ENCODE peak calls at places on chromosomes 11 and 22, in six cellular contexts. One of them, this sample, is unnamed.

GRCh38 chr11:44627911-44628729 is 62.7 kb downstream of the CD82 start:
- DNase-seq in HCT116: no peak
- DNase-seq in uterus: peak
- DNase-seq in A549: no peak
- DNase-seq in lower leg skin: peak
- DNase-seq in ovary: peak
- DNase-seq in this sample: peak

GRCh38 chr11:118226781-118227180 is 2.0 kb upstream of the JAML start:
- DNase-seq in HCT116: no peak
- DNase-seq in uterus: no peak
- DNase-seq in A549: no peak
- DNase-seq in lower leg skin: no peak
- DNase-seq in ovary: no peak
- DNase-seq in this sample: no peak

GRCh38 chr11:18540207-18541009 is 13.7 kb upstream of the TSG101 start:
- DNase-seq in HCT116: no peak
- DNase-seq in uterus: no peak
- DNase-seq in A549: peak
- DNase-seq in lower leg skin: no peak
- DNase-seq in ovary: no peak
- DNase-seq in this sample: no peak

GRCh38 chr22:43274595-43275240 is 68.5 kb downstream of the SCUBE1 start:
- DNase-seq in HCT116: no peak
- DNase-seq in uterus: no peak
- DNase-seq in A549: no peak
- DNase-seq in lower leg skin: no peak
- DNase-seq in ovary: no peak
- DNase-seq in this sample: no peak

GRCh38 chr11:76629133-76629852 is 41.3 kb downstream of the LRRC32 start:
- DNase-seq in HCT116: no peak
- DNase-seq in uterus: peak
- DNase-seq in A549: no peak
- DNase-seq in lower leg skin: peak
- DNase-seq in ovary: no peak
- DNase-seq in this sample: peak

GRCh38 chr11:72239849-72240460 is 4.0 kb downstream of the PHOX2A start:
- DNase-seq in HCT116: no peak
- DNase-seq in uterus: peak
- DNase-seq in A549: no peak
- DNase-seq in lower leg skin: peak
- DNase-seq in ovary: peak
- DNase-seq in this sample: no peak

GRCh38 chr22:42344391-42344861 is 74.0 kb upstream of the TCF20 start:
- DNase-seq in HCT116: no peak
- DNase-seq in uterus: peak
- DNase-seq in A549: no peak
- DNase-seq in lower leg skin: no peak
- DNase-seq in ovary: peak
- DNase-seq in this sample: no peak

GRCh38 chr22:48021946-48022345 is 1259.5 kb downstream of the TBC1D22A start:
- DNase-seq in HCT116: no peak
- DNase-seq in uterus: no peak
- DNase-seq in A549: no peak
- DNase-seq in lower leg skin: no peak
- DNase-seq in ovary: no peak
- DNase-seq in this sample: no peak

GRCh38 chr11:78595431-78596130 is 20.9 kb upstream of the NARS2 start:
- DNase-seq in HCT116: no peak
- DNase-seq in uterus: peak
- DNase-seq in A549: no peak
- DNase-seq in lower leg skin: no peak
- DNase-seq in ovary: no peak
- DNase-seq in this sample: no peak

GRCh38 chr11:17386331-17387084 is 2.0 kb downstream of the KCNJ11 start:
- DNase-seq in HCT116: peak
- DNase-seq in uterus: no peak
- DNase-seq in A549: peak
- DNase-seq in lower leg skin: no peak
- DNase-seq in ovary: no peak
- DNase-seq in this sample: no peak

GRCh38 chr11:351411-351810 is 17.9 kb upstream of the B4GALNT4 start:
- DNase-seq in HCT116: no peak
- DNase-seq in uterus: peak
- DNase-seq in A549: no peak
- DNase-seq in lower leg skin: no peak
- DNase-seq in ovary: no peak
- DNase-seq in this sample: no peak

GRCh38 chr11:1514349-1515061 is 27.9 kb upstream of the MOB2 start:
- DNase-seq in HCT116: no peak
- DNase-seq in uterus: peak
- DNase-seq in A549: no peak
- DNase-seq in lower leg skin: no peak
- DNase-seq in ovary: no peak
- DNase-seq in this sample: no peak

GRCh38 chr11:1515082-1516060 is 28.8 kb upstream of the MOB2 start:
- DNase-seq in HCT116: peak
- DNase-seq in uterus: peak
- DNase-seq in A549: peak
- DNase-seq in lower leg skin: peak
- DNase-seq in ovary: peak
- DNase-seq in this sample: peak

GRCh38 chr11:1517117-1518005 is 30.8 kb upstream of the MOB2 start:
- DNase-seq in HCT116: no peak
- DNase-seq in uterus: no peak
- DNase-seq in A549: no peak
- DNase-seq in lower leg skin: no peak
- DNase-seq in ovary: no peak
- DNase-seq in this sample: no peak

GRCh38 chr11:1518301-1518700 is 31.7 kb upstream of the MOB2 start:
- DNase-seq in HCT116: no peak
- DNase-seq in uterus: no peak
- DNase-seq in A549: no peak
- DNase-seq in lower leg skin: no peak
- DNase-seq in ovary: no peak
- DNase-seq in this sample: no peak

GRCh38 chr11:1516273-1517067 is 29.9 kb upstream of the MOB2 start:
- DNase-seq in HCT116: no peak
- DNase-seq in uterus: no peak
- DNase-seq in A549: no peak
- DNase-seq in lower leg skin: no peak
- DNase-seq in ovary: no peak
- DNase-seq in this sample: no peak
- H3K4me3 ChIP-seq in HCT116: no peak
- H3K4me3 ChIP-seq in uterus: no peak
- H3K4me3 ChIP-seq in A549: no peak
- H3K4me3 ChIP-seq in lower leg skin: no peak
- H3K4me3 ChIP-seq in ovary: no peak
- H3K4me3 ChIP-seq in this sample: no peak

DNA sequence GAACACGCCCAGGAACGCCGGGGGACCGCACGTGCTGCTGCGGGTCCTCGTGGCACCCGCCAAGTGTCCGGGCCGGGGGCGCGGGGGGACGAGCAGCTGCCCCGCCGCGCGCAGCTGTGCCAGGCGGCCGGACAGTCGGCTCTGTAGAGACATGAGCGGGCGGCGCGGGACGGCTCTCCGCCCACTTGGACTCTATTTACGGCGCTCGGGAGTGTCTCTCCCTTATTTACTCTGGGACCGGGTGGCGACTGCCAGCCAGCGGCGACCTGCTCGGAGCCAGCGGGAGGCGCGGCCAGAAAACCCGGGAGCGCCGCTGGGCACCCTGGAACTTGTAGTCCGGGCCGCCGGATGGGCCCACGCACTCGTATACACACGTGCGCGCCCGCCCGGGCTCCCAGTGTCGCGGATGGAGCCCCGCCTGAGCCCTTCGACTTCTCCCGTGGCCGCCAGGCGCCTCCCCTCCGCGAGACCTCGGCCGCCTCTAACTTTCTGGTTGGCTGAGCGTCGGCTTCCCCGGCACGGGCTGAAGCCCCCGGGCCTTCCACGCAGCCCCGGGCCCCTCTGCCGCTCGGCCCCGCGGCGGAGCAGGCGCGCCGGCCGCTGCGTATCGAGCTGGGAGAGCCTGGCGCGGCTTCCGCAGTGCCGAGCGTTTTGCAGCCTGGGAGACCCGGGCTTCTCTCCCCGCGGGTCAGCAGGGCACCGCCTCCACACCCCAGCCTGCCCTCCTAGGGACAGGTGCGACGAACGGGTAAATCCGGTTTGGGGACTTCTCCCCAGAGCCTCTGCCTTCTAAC is at the start of gene MACROD1:
- DNase-seq in HCT116: peak
- DNase-seq in uterus: peak
- DNase-seq in A549: peak
- DNase-seq in lower leg skin: peak
- DNase-seq in ovary: peak
- DNase-seq in this sample: peak
- TF ChIP-seq POLR2A in HCT116: peak
- TF ChIP-seq POLR2A in uterus: peak
- TF ChIP-seq POLR2A in A549: peak
- TF ChIP-seq POLR2A in lower leg skin: no peak
- TF ChIP-seq POLR2A in ovary: no peak
- TF ChIP-seq POLR2A in this sample: peak

GRCh38 chr11:56531856-56532255 is 11.2 kb downstream of the OR5M11 start:
- DNase-seq in HCT116: no peak
- DNase-seq in uterus: no peak
- DNase-seq in A549: no peak
- DNase-seq in lower leg skin: no peak
- DNase-seq in ovary: no peak
- DNase-seq in this sample: no peak

DNA sequence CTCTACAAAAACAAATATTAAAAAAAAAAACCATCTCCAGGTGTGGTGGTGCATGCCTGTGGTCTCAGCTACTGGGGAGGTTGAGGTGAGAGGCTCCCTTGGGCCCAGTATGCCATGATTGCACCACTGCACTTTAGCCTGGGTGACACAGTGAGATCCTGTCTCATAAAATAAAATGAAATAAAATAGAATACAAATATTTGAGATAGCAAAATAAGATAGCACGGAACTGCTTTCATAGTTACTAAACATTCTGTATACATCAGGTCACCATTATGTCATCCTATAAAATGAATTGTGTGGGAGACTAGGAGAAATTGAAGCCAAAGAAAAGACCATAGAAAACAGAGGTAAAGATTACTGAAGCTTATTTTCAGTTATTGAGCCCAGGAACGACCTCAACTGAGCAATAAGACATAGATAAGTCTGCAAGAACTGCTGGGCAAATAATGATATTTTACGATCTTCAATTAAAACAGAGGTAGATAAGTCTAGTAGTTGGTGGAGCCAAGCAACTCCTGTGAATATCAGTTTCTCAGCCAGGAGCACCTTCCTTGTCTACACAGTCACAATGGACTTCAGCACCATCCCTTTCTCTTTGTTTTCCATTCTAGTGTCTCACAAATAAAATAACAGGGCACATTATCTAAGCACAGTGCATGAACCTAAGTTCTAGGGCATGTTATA is 9.9 kb downstream of the OR5M11 start:
- DNase-seq in HCT116: no peak
- DNase-seq in uterus: no peak
- DNase-seq in A549: no peak
- DNase-seq in lower leg skin: no peak
- DNase-seq in ovary: no peak
- DNase-seq in this sample: no peak
- H3K4me3 ChIP-seq in HCT116: no peak
- H3K4me3 ChIP-seq in uterus: no peak
- H3K4me3 ChIP-seq in A549: no peak
- H3K4me3 ChIP-seq in lower leg skin: no peak
- H3K4me3 ChIP-seq in ovary: no peak
- H3K4me3 ChIP-seq in this sample: no peak

DNA sequence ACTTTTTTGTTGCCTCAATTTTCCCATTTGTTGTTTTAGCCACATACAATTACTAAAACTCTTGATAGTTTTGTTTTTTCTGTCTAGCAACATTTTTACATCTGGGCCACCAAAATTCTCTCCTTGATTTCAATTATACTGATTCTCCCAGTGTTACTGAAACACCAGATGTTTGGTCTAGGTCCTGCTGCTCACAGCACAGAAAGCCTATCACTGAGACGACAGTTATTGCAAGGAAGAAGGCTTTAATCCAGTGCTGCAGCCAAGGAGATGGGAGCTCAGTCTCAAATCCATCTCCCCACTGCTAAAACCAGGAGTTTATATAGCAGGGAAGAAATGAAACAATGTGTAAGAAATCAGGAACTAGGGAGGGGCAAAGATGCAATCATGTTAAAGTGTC is 837.7 kb upstream of the CNTN5 start:
- DNase-seq in HCT116: no peak
- DNase-seq in uterus: no peak
- DNase-seq in A549: no peak
- DNase-seq in lower leg skin: no peak
- DNase-seq in ovary: no peak
- DNase-seq in this sample: no peak
- TF ChIP-seq POLR2A in HCT116: no peak
- TF ChIP-seq POLR2A in uterus: no peak
- TF ChIP-seq POLR2A in A549: no peak
- TF ChIP-seq POLR2A in lower leg skin: no peak
- TF ChIP-seq POLR2A in ovary: no peak
- TF ChIP-seq POLR2A in this sample: no peak

GRCh38 chr11:119422505-119423416 is at the start of gene THY1:
- DNase-seq in HCT116: no peak
- DNase-seq in uterus: peak
- DNase-seq in A549: no peak
- DNase-seq in lower leg skin: no peak
- DNase-seq in ovary: no peak
- DNase-seq in this sample: no peak
- H3K4me3 ChIP-seq in HCT116: no peak
- H3K4me3 ChIP-seq in uterus: peak
- H3K4me3 ChIP-seq in A549: peak
- H3K4me3 ChIP-seq in lower leg skin: no peak
- H3K4me3 ChIP-seq in ovary: peak
- H3K4me3 ChIP-seq in this sample: peak

DNA sequence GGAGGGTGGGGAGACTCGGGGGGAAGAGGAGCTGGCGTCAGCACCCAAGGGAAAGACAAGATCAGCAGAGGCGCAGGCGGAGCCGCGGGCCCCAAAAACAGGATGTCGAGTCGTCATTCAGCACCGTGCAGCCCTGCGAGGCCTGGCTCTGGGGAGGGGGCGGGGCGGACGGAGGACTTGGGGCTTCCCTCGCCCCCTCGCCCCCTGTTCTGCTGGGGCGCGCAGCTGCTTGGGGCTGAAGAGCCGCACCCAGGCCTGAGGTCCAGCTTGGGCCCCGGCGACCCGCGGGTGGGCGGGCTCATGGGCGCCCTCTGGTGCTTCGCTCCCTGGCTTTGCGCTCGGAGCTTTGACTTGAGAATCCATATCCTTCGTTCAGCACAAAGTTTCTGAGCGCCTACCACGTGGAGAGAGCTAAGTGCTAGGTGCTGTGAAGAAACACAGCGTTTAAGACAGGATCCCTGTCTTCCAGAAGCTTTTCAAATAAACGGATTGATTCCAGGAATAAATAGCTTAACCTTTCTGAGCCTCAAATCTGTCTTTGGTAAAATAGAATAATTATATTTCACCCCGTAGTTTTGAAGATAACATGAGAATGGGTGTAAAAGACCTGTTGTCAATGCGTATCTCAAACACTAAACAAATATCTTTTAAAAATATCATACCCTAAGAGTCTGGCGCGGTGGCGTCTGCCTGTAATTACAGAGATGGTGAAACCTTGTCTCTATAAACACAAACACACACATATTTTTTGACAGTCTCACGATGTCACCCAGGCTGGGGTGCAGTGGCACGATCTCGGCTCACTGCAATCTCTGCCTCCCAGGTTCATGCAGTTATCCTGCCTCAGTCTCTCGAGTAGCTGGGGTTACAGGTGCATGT is 906 bp upstream of the RHOG start:
- DNase-seq in HCT116: peak
- DNase-seq in uterus: peak
- DNase-seq in A549: peak
- DNase-seq in lower leg skin: no peak
- DNase-seq in ovary: peak
- DNase-seq in this sample: peak
- TF ChIP-seq POLR2A in HCT116: no peak
- TF ChIP-seq POLR2A in uterus: no peak
- TF ChIP-seq POLR2A in A549: peak
- TF ChIP-seq POLR2A in lower leg skin: no peak
- TF ChIP-seq POLR2A in ovary: peak
- TF ChIP-seq POLR2A in this sample: peak